ENCODE peak calls at places on chromosomes 16 and 17, in eight cellular contexts. N, K, E, W, H, T, Z and P are unnamed samples.

GRCh38 chr16:2385441-2385840 is 43.8 kb upstream of the CCNF start:
- DNase-seq in H (no peak), Z (no peak), W (no peak), N (no peak), K (peak), T (no peak), E (no peak), P (no peak)

GRCh38 chr17:2171725-2172446 is 117.0 kb downstream of the HIC1 start:
- DNase-seq in H (peak), W (peak), T (peak), K (no peak), E (peak), Z (no peak), N (peak), P (peak)

GRCh38 chr16:89004209-89004831 is 27.3 kb upstream of the CBFA2T3 start:
- DNase-seq in W (peak), N (no peak), Z (no peak), E (no peak), K (no peak), H (peak), T (peak), P (no peak)

GRCh38 chr17:40314557-40314953 is 5.6 kb downstream of the RARA start:
- DNase-seq in H (peak), T (peak), E (peak), Z (peak), W (peak), N (no peak), K (peak), P (peak)

GRCh38 chr17:40341808-40342574 is 22.5 kb downstream of the GJD3 start:
- DNase-seq in E (no peak), K (peak), N (peak), Z (peak), W (peak), H (peak), T (peak), P (peak)

GRCh38 chr17:79911430-79912399 is 72.5 kb upstream of the CBX4 start:
- DNase-seq in N (no peak), W (no peak), Z (no peak), K (no peak), E (no peak), H (no peak), T (no peak), P (no peak)

GRCh38 chr16:57538235-57538711 is 1.9 kb upstream of the CCDC102A start:
- DNase-seq in E (no peak), W (no peak), Z (no peak), H (peak), N (no peak), T (no peak), K (no peak), P (no peak)

GRCh38 chr16:55470533-55471371 is 8.2 kb upstream of the MMP2 start:
- DNase-seq in H (no peak), E (no peak), T (peak), K (peak), W (peak), Z (no peak), N (peak), P (no peak)

GRCh38 chr17:2624292-2624731 is 30.9 kb downstream of the PAFAH1B1 start:
- DNase-seq in Z (no peak), H (no peak), W (no peak), T (peak), E (no peak), K (no peak), N (no peak), P (no peak)

GRCh38 chr16:89374393-89374948 is 115.9 kb downstream of the ANKRD11 start:
- DNase-seq in Z (no peak), W (no peak), E (no peak), H (no peak), K (no peak), T (peak), N (peak), P (no peak)